ENCODE peak calls at places on chromosomes 16 and 17, in seven cellular contexts. T is IMR-90; G is neural progenitor cell; E is coronary artery; W is CD8-positive, alpha-beta T cell; X is AG04450; K is osteocyte. A is an unnamed sample.

GRCh38 chr17:44223574-44224046 is 4.1 kb upstream of the UBTF start:
- DNase-seq in T (peak; percentile 65), G (no peak), E (no peak), W (no peak), X (no peak), K (no peak), A (no peak)

GRCh38 chr16:47247691-47248090 is 103.9 kb upstream of the NETO2 start:
- DNase-seq in T (no peak), G (peak; percentile 24), E (no peak), W (no peak), X (no peak), K (no peak), A (no peak)

GRCh38 chr17:80322864-80323263 is 62.2 kb downstream of the RNF213 start:
- DNase-seq in T (no peak), G (no peak), E (no peak), W (no peak), X (no peak), K (no peak), A (no peak)

GRCh38 chr17:49741009-49741691 is 22.8 kb downstream of the FAM117A start:
- DNase-seq in T (peak; percentile 33), G (no peak), E (no peak), W (no peak), X (no peak), K (no peak), A (no peak)

GRCh38 chr17:41691031-41691777 is 2.5 kb downstream of the EIF1 start:
- DNase-seq in T (peak; percentile 2), G (no peak), E (no peak), W (no peak), X (no peak), K (no peak), A (no peak)

GRCh38 chr16:13912891-13913290 is 7.1 kb upstream of the ERCC4 start:
- DNase-seq in T (no peak), G (no peak), E (no peak), W (no peak), X (no peak), K (no peak), A (no peak)

GRCh38 chr16:14310519-14310991 is 239.4 kb downstream of the MRTFB start:
- DNase-seq in T (peak; percentile 50), G (peak; percentile 45), E (no peak), W (no peak), X (no peak), K (no peak), A (no peak)

GRCh38 chr17:19551148-19551547 is 17.5 kb downstream of the SLC47A1 start:
- DNase-seq in T (no peak), G (no peak), E (no peak), W (no peak), X (no peak), K (no peak), A (no peak)

GRCh38 chr17:64499805-64500486 is 3.1 kb upstream of the POLG2 start:
- DNase-seq in T (peak; percentile 60), G (no peak), E (no peak), W (no peak), X (no peak), K (no peak), A (no peak)

GRCh38 chr17:70609566-70609965 is 440.2 kb downstream of the KCNJ2 start:
- DNase-seq in T (no peak), G (no peak), E (no peak), W (no peak), X (no peak), K (no peak), A (no peak)

GRCh38 chr16:75198135-75198600 is 8.8 kb downstream of the CTRB2 start:
- DNase-seq in T (peak; percentile 53), G (no peak), E (peak; percentile 55), W (no peak), X (peak; percentile 61), K (no peak), A (no peak)

GRCh38 chr17:49190932-49191331 is 19.4 kb downstream of the GNGT2 start:
- DNase-seq in T (no peak), G (no peak), E (no peak), W (no peak), X (no peak), K (no peak), A (no peak)

GRCh38 chr17:4935650-4936049 is 3.6 kb downstream of the GP1BA start:
- DNase-seq in T (no peak), G (no peak), E (no peak), W (no peak), X (no peak), K (no peak), A (no peak)
- TF ChIP-seq CTCF in T (no peak), G (no peak), E (no peak), W (no peak), X (no peak), K (no peak), A (no peak)

GRCh38 chr16:51870460-51870859 is 676.5 kb downstream of the TOX3 start:
- DNase-seq in T (no peak), G (no peak), E (no peak), W (no peak), X (no peak), K (no peak), A (no peak)
- TF ChIP-seq CTCF in T (no peak), G (no peak), E (no peak), W (no peak), X (no peak), K (no peak), A (no peak)

GRCh38 chr17:15249487-15249886 is 15.6 kb downstream of the PMP22 start:
- DNase-seq in T (no peak), G (no peak), E (no peak), W (no peak), X (no peak), K (peak; percentile 27), A (no peak)

GRCh38 chr17:15250459-15250858 is 14.7 kb downstream of the PMP22 start:
- DNase-seq in T (no peak), G (no peak), E (no peak), W (no peak), X (no peak), K (peak; percentile 6), A (no peak)

GRCh38 chr17:15247891-15248529 is 17.1 kb downstream of the PMP22 start:
- DNase-seq in T (no peak), G (peak; percentile 39), E (no peak), W (no peak), X (no peak), K (peak; percentile 34), A (no peak)
- TF ChIP-seq CTCF in T (peak; percentile 37), G (peak; percentile 59), E (no peak), W (no peak), X (peak; percentile 44), K (peak; percentile 45), A (peak; percentile 50)

DNA sequence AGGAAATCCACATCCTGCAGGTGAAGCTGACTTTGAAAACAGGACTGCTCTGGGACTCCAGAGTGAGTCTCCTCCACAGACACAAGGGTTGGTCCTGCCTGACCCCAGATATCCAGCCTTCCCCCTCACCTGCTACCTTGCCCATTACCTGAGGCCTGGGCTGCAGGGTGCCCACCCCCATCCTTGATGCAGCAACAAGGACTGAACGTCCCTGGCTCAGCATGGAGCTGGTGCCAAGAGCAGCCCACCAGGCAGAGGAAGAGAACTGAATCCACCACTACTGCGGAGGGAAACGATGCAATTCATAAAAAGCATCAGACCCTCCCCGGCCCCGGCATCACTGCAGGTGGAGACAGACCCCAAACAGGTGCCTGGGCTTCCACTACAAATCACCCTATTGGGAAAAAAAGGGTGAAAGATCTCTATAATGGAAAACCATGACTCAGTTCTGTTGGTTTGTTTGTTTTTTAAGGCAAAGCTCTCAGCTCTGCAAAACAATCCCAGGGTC is 131.0 kb upstream of the TNRC6C start:
- DNase-seq in T (no peak), G (no peak), E (no peak), W (no peak), X (no peak), K (no peak), A (no peak)
- TF ChIP-seq CTCF in T (no peak), G (no peak), E (no peak), W (no peak), X (no peak), K (no peak), A (no peak)

GRCh38 chr17:3693099-3693498 is 2.9 kb downstream of the P2RX5 start:
- DNase-seq in T (no peak), G (no peak), E (no peak), W (no peak), X (no peak), K (no peak), A (no peak)

GRCh38 chr17:3693829-3694231 is 2.1 kb downstream of the P2RX5 start:
- DNase-seq in T (no peak), G (no peak), E (no peak), W (no peak), X (no peak), K (no peak), A (no peak)

GRCh38 chr17:3691539-3692166 is 4.3 kb downstream of the P2RX5 start:
- DNase-seq in T (no peak), G (no peak), E (no peak), W (no peak), X (no peak), K (no peak), A (no peak)

GRCh38 chr17:3690094-3690715 is 5.8 kb downstream of the P2RX5 start:
- DNase-seq in T (no peak), G (no peak), E (no peak), W (no peak), X (no peak), K (no peak), A (no peak)

DNA sequence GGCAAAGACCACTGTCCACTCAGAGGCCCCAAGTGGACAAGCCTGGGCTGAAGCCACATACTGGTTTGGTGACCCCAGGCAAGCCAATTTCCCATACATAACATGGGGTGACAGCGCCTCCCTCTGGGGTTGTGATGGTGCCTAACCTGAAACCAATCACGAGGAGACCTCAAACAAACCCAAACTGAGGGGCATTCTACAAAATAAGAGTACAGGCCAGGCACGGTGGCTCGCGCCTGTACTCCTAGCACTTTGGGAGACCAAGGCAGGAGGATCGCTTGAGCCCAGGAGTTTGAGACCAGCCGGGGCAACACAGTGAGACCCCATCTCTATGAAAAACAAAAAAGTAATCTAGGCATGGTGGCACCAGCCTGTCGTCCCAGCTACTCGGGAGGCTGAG is 3.6 kb downstream of the P2RX5 start:
- DNase-seq in T (no peak), G (no peak), E (no peak), W (no peak), X (no peak), K (no peak), A (no peak)
- TF ChIP-seq CTCF in T (no peak), G (peak; percentile 29), E (no peak), W (no peak), X (peak; percentile 13), K (no peak), A (no peak)

GRCh38 chr16:78396046-78396445 is 296.6 kb downstream of the WWOX start:
- DNase-seq in T (no peak), G (peak; percentile 11), E (no peak), W (no peak), X (no peak), K (no peak), A (no peak)
- TF ChIP-seq CTCF in T (no peak), G (peak; percentile 54), E (no peak), W (no peak), X (peak; percentile 22), K (peak; percentile 41), A (peak; percentile 5)

DNA sequence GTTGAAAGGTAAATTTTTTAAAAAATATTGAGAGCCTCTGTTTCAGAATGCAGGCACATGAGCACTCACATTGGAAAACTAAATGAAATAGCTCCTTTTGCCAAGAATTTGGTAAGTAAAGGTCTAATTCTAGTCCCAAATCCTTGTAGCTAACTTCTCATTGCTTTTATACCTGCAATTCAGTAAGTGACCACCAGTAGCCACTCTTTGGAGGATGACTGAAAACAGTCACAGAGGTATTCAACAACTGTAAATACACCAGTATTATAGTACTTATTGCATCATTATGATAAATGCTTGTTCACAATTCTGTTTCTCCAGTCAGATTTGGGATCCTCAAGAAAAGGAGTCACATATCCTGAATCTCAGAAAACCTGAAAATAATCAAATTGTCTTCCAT is 562.4 kb upstream of the CDH11 start:
- DNase-seq in T (no peak), G (no peak), E (no peak), W (no peak), X (no peak), K (no peak), A (no peak)
- TF ChIP-seq CTCF in T (no peak), G (peak; percentile 35), E (no peak), W (no peak), X (peak; percentile 18), K (peak; percentile 29), A (peak; percentile 9)